ENCODE peak calls at places on chromosome 15, in six cellular contexts. V is GM12878, G is tibial nerve, P is ovary, R is stomach, K is sigmoid colon. O is an unnamed sample.

GRCh38 chr15:49045691-49046112 is 544 bp downstream of the SECISBP2L start:
- DNase-seq in V (peak; percentile 48), R (no peak), K (no peak), P (no peak), G (peak; percentile 32), O (no peak)

GRCh38 chr15:60695713-60696522 is 217.0 kb upstream of the ICE2 start:
- DNase-seq in V (no peak), K (no peak), P (no peak), R (no peak), G (no peak), O (no peak)

GRCh38 chr15:80599359-80599758 is 95.8 kb upstream of the ABHD17C start:
- DNase-seq in K (no peak), G (no peak), R (no peak), P (no peak), V (no peak), O (no peak)

GRCh38 chr15:45126535-45127158 is 3.0 kb downstream of the DUOXA1 start:
- DNase-seq in K (no peak), V (no peak), R (peak; percentile 60), G (no peak), P (no peak), O (no peak)

GRCh38 chr15:77002954-77003912 is 8.3 kb downstream of the PSTPIP1 start:
- DNase-seq in P (no peak), R (peak; percentile 53), K (peak; percentile 80), G (peak; percentile 52), V (peak; percentile 77), O (peak; percentile 88)

GRCh38 chr15:80509800-80510199 is 105.6 kb downstream of the ARNT2 start:
- DNase-seq in G (no peak), R (no peak), V (no peak), P (no peak), K (no peak), O (no peak)

GRCh38 chr15:73766598-73766997 is 13.4 kb upstream of the INSYN1 start:
- DNase-seq in P (no peak), G (no peak), R (no peak), V (no peak), K (no peak), O (no peak)

GRCh38 chr15:30906366-30906765 is 2.7 kb downstream of the FAN1 start:
- DNase-seq in P (no peak), R (no peak), K (no peak), G (no peak), V (no peak), O (no peak)

GRCh38 chr15:93829115-93829849 is 402.1 kb upstream of the MCTP2 start:
- DNase-seq in P (peak; percentile 41), V (no peak), R (no peak), G (peak; percentile 16), K (no peak), O (no peak)

GRCh38 chr15:80846416-80846815 is 67.2 kb downstream of the CEMIP start:
- DNase-seq in G (no peak), R (no peak), P (no peak), K (no peak), V (no peak), O (no peak)

GRCh38 chr15:31440754-31441298 is 114.2 kb downstream of the KLF13 start:
- DNase-seq in R (peak; percentile 42), V (no peak), P (peak; percentile 42), G (peak; percentile 46), K (peak; percentile 82), O (peak; percentile 92)

GRCh38 chr15:80695911-80696651 is 971 bp downstream of the ABHD17C start:
- DNase-seq in P (no peak), K (no peak), G (no peak), V (no peak), R (peak; percentile 69), O (peak; percentile 62)

GRCh38 chr15:36601497-36601932 is 22.1 kb downstream of the CDIN1 start:
- DNase-seq in V (no peak), R (no peak), G (peak; percentile 43), P (peak; percentile 29), K (peak; percentile 91), O (no peak)

GRCh38 chr15:62972814-62973213 is 69.7 kb upstream of the TPM1 start:
- DNase-seq in P (no peak), V (no peak), R (no peak), K (no peak), G (no peak), O (no peak)

GRCh38 chr15:48250640-48251076 is 44.6 kb downstream of the SLC12A1 start:
- DNase-seq in V (peak; percentile 17), R (no peak), G (peak; percentile 68), K (no peak), P (peak; percentile 24), O (no peak)

GRCh38 chr15:73926191-73927002 is at the start of gene LOXL1:
- DNase-seq in V (no peak), P (peak; percentile 76), R (peak; percentile 70), G (peak; percentile 50), K (peak; percentile 90), O (peak; percentile 53)

GRCh38 chr15:87760915-87761314 is 495.6 kb downstream of the NTRK3 start:
- DNase-seq in R (no peak), G (no peak), V (no peak), K (no peak), P (no peak), O (no peak)

GRCh38 chr15:55802600-55803376 is 59.8 kb upstream of the PRTG start:
- DNase-seq in V (no peak), P (no peak), R (no peak), G (no peak), K (no peak), O (no peak)

GRCh38 chr15:60396964-60397771 is 618 bp downstream of the ANXA2 start:
- DNase-seq in K (peak; percentile 83), G (peak; percentile 62), V (peak; percentile 53), R (peak; percentile 66), P (peak; percentile 62), O (peak; percentile 94)

GRCh38 chr15:62469874-62470688 is 305.0 kb upstream of the C2CD4B start:
- DNase-seq in G (peak; percentile 21), R (no peak), P (peak; percentile 47), V (no peak), K (peak; percentile 87), O (no peak)

GRCh38 chr15:96869122-96869521 is 538.6 kb downstream of the NR2F2 start:
- DNase-seq in V (no peak), R (no peak), K (no peak), P (no peak), G (no peak), O (no peak)

GRCh38 chr15:96867992-96868391 is 537.5 kb downstream of the NR2F2 start:
- DNase-seq in V (no peak), G (no peak), P (no peak), K (no peak), R (no peak), O (no peak)

DNA sequence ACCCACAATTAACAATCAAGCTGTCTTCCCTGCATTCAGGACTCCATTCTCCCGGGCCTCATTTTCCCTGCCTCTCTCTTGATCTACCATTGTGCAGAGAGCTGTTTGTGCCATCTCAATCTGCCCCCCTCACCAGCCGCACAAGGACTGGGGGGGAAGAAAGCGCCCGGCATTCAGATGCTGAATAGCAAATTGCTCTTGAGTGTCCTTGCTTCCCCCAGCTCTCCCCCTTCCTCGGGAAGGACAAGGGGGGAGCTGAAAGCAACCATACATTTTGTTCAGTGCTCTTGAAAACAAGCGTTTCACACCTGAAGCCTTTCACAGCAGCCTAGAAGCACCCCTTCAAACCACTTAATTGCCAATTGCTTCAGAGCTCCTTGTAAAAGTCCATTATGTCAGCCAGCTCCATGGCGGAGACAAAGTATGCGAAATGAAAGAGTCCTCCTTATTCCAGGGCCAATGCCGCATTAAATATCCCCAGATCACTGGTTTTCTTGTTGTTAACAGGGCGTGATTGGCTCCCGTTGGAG is 540.1 kb downstream of the NR2F2 start:
- DNase-seq in P (no peak), G (no peak), R (no peak), K (no peak), V (no peak), O (peak; percentile 36)
- TF ChIP-seq EP300 in P (no peak), G (no peak), R (no peak), K (no peak), V (no peak), O (no peak)

GRCh38 chr15:92025717-92026270 is 172.3 kb downstream of the SLCO3A1 start:
- DNase-seq in K (no peak), R (no peak), G (no peak), V (no peak), P (no peak), O (no peak)

GRCh38 chr15:92033319-92033718 is 179.8 kb downstream of the SLCO3A1 start:
- DNase-seq in P (no peak), G (no peak), K (no peak), V (no peak), R (no peak), O (no peak)

GRCh38 chr15:92033723-92034122 is 180.2 kb downstream of the SLCO3A1 start:
- DNase-seq in K (no peak), R (no peak), P (no peak), G (no peak), V (no peak), O (no peak)

GRCh38 chr15:92029767-92030166 is 176.3 kb downstream of the SLCO3A1 start:
- DNase-seq in R (no peak), P (no peak), V (no peak), G (no peak), K (no peak), O (no peak)

DNA sequence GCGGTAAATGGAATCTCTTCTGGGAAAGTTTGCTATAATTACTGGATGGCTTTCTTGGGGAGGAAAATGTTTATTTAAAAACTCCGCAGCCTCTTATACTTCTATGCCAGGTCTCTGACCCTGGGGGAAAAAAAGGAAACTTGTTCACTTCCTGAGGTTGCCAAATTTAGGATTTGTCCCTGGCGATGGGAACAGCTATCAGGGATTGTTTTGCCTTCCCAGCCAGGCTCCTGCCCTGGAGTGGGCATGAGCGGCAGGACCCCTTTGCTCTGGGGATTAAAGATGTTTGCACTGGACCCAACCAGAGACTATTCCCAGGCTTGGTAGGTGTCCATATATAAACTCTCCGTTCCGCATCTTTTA is 175.6 kb downstream of the SLCO3A1 start:
- DNase-seq in R (no peak), V (no peak), K (no peak), P (no peak), G (no peak), O (no peak)
- H3K27ac ChIP-seq in R (peak overlapping the region; percentile 24), V (no peak overlapping the region), K (no peak overlapping the region), P (no peak overlapping the region), G (no peak overlapping the region), O (peak overlapping the region; percentile 56)

DNA sequence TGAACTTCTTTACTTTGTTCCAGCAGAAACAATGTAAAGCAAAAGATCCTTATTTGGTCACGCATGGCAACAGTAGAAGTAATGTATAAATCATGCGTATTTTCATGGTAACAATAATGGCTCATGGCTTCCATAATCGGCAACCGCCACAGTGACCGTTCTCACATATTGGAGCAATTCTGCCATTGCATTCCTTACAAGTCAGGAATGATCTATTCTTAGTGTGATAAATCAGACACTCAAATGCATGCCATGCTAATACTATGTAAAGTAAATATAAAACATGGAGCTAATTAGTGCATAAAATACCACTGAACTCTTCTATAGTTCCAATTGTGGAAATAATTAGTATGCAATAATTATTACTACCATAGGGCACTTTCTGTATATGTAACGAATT is 13.5 kb upstream of the CERS3 start:
- DNase-seq in P (no peak), R (no peak), V (no peak), K (no peak), G (no peak), O (no peak)
- TF ChIP-seq EP300 in P (no peak), R (no peak), V (no peak), K (no peak), G (no peak), O (no peak)

DNA sequence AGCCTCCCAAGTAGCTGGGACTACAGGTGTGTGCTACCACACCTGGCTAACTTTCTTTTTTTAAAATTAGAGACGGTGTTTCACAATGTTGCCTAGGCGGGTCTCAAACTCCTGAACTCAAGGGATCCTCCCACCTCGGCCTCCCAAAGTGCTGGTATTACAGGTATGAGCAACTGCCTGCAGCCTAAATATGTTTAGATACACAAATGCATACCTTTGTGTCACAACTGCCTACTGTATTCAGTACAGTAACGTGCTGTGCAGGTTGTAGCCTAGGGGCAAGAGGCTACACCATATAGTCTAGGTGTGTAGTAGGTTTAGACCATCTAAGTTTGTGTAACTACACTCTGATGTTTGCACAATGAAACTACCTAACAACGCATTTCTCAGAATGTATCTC is 9.5 kb upstream of the PAK6 start:
- DNase-seq in K (no peak), P (no peak), G (no peak), R (no peak), V (no peak), O (no peak)
- H3K27ac ChIP-seq in K (no peak overlapping the region), P (no peak overlapping the region), G (no peak overlapping the region), R (no peak overlapping the region), V (no peak overlapping the region), O (no peak overlapping the region)

O was measured in upper lobe of left lung.